ENCODE peak calls at places on chromosomes 2 and 18, in five cellular contexts. I, H, X, U and G are unnamed samples.

GRCh38 chr2:218194880-218195279 is 22.1 kb upstream of the ARPC2 start:
- DNase-seq in I (no peak), H (no peak), X (no peak), U (peak), G (no peak)

GRCh38 chr2:3594493-3595281 is at the start of gene COLEC11:
- DNase-seq in I (no peak), H (no peak), U (peak), X (no peak), G (peak)

GRCh38 chr2:1625281-1626001 is 118.9 kb downstream of the PXDN start:
- DNase-seq in I (no peak), X (no peak), H (no peak), U (peak), G (peak)

GRCh38 chr18:58496937-58497336 is 132.0 kb downstream of the ALPK2 start:
- DNase-seq in U (peak), H (no peak), I (peak), X (no peak), G (peak)

GRCh38 chr2:26562811-26563645 is 78.1 kb downstream of the CIB4 start:
- DNase-seq in U (no peak), X (no peak), I (peak), H (no peak), G (peak)

GRCh38 chr18:48779462-48779861 is 171.3 kb downstream of the SMAD7 start:
- DNase-seq in X (no peak), H (no peak), U (no peak), I (no peak), G (no peak)

GRCh38 chr18:23871410-23871809 is 143.1 kb upstream of the TTC39C start:
- DNase-seq in U (peak), H (peak), X (no peak), I (peak), G (no peak)

GRCh38 chr2:224405412-224405811 is 3.5 kb upstream of the FAM124B start:
- DNase-seq in H (no peak), I (no peak), X (no peak), U (no peak), G (no peak)

GRCh38 chr2:14673351-14673875 is 40.9 kb downstream of the LRATD1 start:
- DNase-seq in U (no peak), H (no peak), I (no peak), X (no peak), G (peak)

GRCh38 chr2:238427435-238428162 is 872 bp downstream of the ASB1 start:
- DNase-seq in U (no peak), I (no peak), X (no peak), H (no peak), G (no peak)

GRCh38 chr2:73103018-73103542 is 9.7 kb downstream of the RAB11FIP5 start:
- DNase-seq in I (no peak), U (no peak), X (no peak), H (no peak), G (no peak)